ENCODE peak calls at places on chromosomes 12 and 14, in nine cellular contexts. K is fibroblast of the conjunctiva; J is NCI-H1092 treated with DMSO at 0.1 percent for 48 hours; Y is NCI-H82; R is activated gamma-delta T cell treated with Interleukin-2 at 50 U/mL for 16 hours; Z is stimulated activated CD4-positive, alpha-beta T cell treated with anti-CD3 and anti-CD28 coated beads, Interleukin-4, amount 100 ng/mL, for 4 hours; F is iPS-NIHi11; E is CD8-positive, alpha-beta memory T cell; D is naive B cell. X is an unnamed sample.

GRCh38 chr12:102811125-102811737 is 105.8 kb downstream of the PAH start:
- DNase-seq in K (no peak), J (peak), Y (peak), R (no peak), Z (no peak), F (peak), E (no peak), D (peak), X (peak)

GRCh38 chr14:105930572-105930971 is 404.2 kb downstream of the TMEM121 start:
- DNase-seq in K (no peak), J (no peak), Y (no peak), R (no peak), Z (no peak), F (no peak), E (no peak), D (no peak), X (no peak)

GRCh38 chr12:48903982-48904411 is 21.3 kb downstream of the FKBP11 start:
- DNase-seq in K (peak), J (peak), Y (peak), R (peak), Z (peak), F (peak), E (peak), D (peak), X (peak)

GRCh38 chr12:118059645-118060275 is 1.2 kb downstream of the WSB2 start:
- DNase-seq in K (no peak), J (peak), Y (no peak), R (no peak), Z (no peak), F (no peak), E (no peak), D (no peak), X (no peak)

GRCh38 chr12:111361717-111362576 is 6.9 kb downstream of the PHETA1 start:
- DNase-seq in K (no peak), J (no peak), Y (no peak), R (no peak), Z (no peak), F (no peak), E (no peak), D (no peak), X (no peak)

GRCh38 chr14:49950275-49951250 is 57.7 kb downstream of the ARF6 start:
- DNase-seq in K (no peak), J (no peak), Y (no peak), R (no peak), Z (no peak), F (no peak), E (no peak), D (no peak), X (peak)

GRCh38 chr12:5343711-5344110 is 88.2 kb upstream of the NTF3 start:
- DNase-seq in K (no peak), J (no peak), Y (no peak), R (no peak), Z (no peak), F (no peak), E (no peak), D (no peak), X (no peak)

GRCh38 chr12:132084681-132085635 is 59.2 kb downstream of the DDX51 start:
- DNase-seq in K (no peak), J (peak), Y (peak), R (peak), Z (peak), F (peak), E (peak), D (peak), X (peak)

GRCh38 chr14:24139272-24139934 is 2.0 kb downstream of the EMC9 start:
- DNase-seq in K (no peak), J (no peak), Y (peak), R (no peak), Z (no peak), F (no peak), E (no peak), D (no peak), X (no peak)

GRCh38 chr14:30078827-30079402 is 151.3 kb upstream of the PRKD1 start:
- DNase-seq in K (no peak), J (no peak), Y (peak), R (no peak), Z (no peak), F (no peak), E (no peak), D (no peak), X (no peak)

GRCh38 chr12:117514016-117514415 is 152.6 kb upstream of the NOS1 start:
- DNase-seq in K (no peak), J (peak), Y (no peak), R (no peak), Z (no peak), F (no peak), E (no peak), D (no peak), X (no peak)

GRCh38 chr14:39762576-39763401 is 330.6 kb upstream of the FBXO33 start:
- DNase-seq in K (no peak), J (no peak), Y (no peak), R (no peak), Z (no peak), F (no peak), E (no peak), D (peak), X (no peak)

GRCh38 chr12:129063600-129063999 is 210.3 kb downstream of the GLT1D1 start:
- DNase-seq in K (no peak), J (no peak), Y (no peak), R (no peak), Z (no peak), F (no peak), E (no peak), D (no peak), X (no peak)

GRCh38 chr12:68239309-68239708 is 13.7 kb upstream of the IL26 start:
- DNase-seq in K (no peak), J (no peak), Y (no peak), R (no peak), Z (no peak), F (no peak), E (no peak), D (no peak), X (no peak)

GRCh38 chr12:81295286-81295685 is 217.4 kb downstream of the ACSS3 start:
- DNase-seq in K (no peak), J (no peak), Y (no peak), R (no peak), Z (no peak), F (no peak), E (no peak), D (no peak), X (no peak)

GRCh38 chr12:92107621-92108131 is 38.0 kb downstream of the BTG1 start:
- DNase-seq in K (no peak), J (peak), Y (peak), R (no peak), Z (no peak), F (no peak), E (no peak), D (no peak), X (no peak)

X was measured in fibroblast of mammary gland.